ENCODE peak calls at places on chromosomes 7 and 10, in seven cellular contexts. U is AG04450, T is type B pancreatic cell, M is AG10803, X is bronchial epithelial cell, A is Peyer's patch, F is upper lobe of right lung. W is an unnamed sample.

GRCh38 chr10:68506406-68506805 is 20.9 kb downstream of the SLC25A16 start:
- DNase-seq in U (no peak), F (no peak), M (no peak), X (no peak), T (no peak), A (no peak), W (no peak)

GRCh38 chr10:122342293-122343134 is 32.0 kb upstream of the PLEKHA1 start:
- DNase-seq in A (no peak), U (peak), M (peak), T (no peak), X (peak), F (no peak), W (peak)

GRCh38 chr7:155560196-155560595 is 13.8 kb upstream of the CNPY1 start:
- DNase-seq in U (no peak), F (no peak), A (no peak), X (no peak), T (no peak), M (no peak), W (no peak)

GRCh38 chr7:150941983-150942590 is 36.0 kb downstream of the KCNH2 start:
- DNase-seq in M (no peak), X (peak), T (peak), A (peak), U (no peak), F (peak), W (no peak)

GRCh38 chr7:153641202-153641601 is 411.0 kb upstream of the DPP6 start:
- DNase-seq in X (no peak), M (no peak), T (no peak), U (no peak), F (no peak), A (no peak), W (no peak)

GRCh38 chr10:602391-603005 is 87.0 kb downstream of the DIP2C start:
- DNase-seq in U (no peak), X (no peak), M (no peak), T (no peak), A (no peak), F (peak), W (no peak)

GRCh38 chr10:114413398-114413797 is 9.1 kb upstream of the AFAP1L2 start:
- DNase-seq in T (no peak), A (no peak), F (peak), U (no peak), X (peak), M (no peak), W (peak)

GRCh38 chr10:29471483-29471859 is 163.3 kb downstream of the SVIL start:
- DNase-seq in F (no peak), X (peak), U (peak), T (no peak), A (no peak), M (peak), W (peak)

GRCh38 chr7:138538518-138538917 is 78.5 kb downstream of the TRIM24 start:
- DNase-seq in U (peak), M (peak), F (no peak), T (no peak), X (no peak), A (no peak), W (no peak)

GRCh38 chr10:22170582-22170981 is 47.2 kb downstream of the EBLN1 start:
- DNase-seq in A (no peak), T (no peak), U (no peak), M (no peak), X (no peak), F (no peak), W (no peak)

GRCh38 chr7:731440-732085 is 4.5 kb upstream of the PRKAR1B start:
- DNase-seq in T (no peak), M (no peak), U (no peak), A (no peak), X (no peak), F (no peak), W (no peak)

GRCh38 chr7:94295805-94296204 is 98.9 kb upstream of the COL1A2 start:
- DNase-seq in A (no peak), U (peak), X (peak), T (no peak), F (no peak), M (peak), W (no peak)

GRCh38 chr10:86533328-86533727 is 11.7 kb upstream of the WAPL start:
- DNase-seq in X (no peak), U (no peak), F (no peak), A (no peak), T (no peak), M (no peak), W (no peak)

GRCh38 chr10:114628106-114628505 is 30.0 kb downstream of the ABLIM1 start:
- DNase-seq in F (no peak), A (no peak), T (no peak), U (no peak), M (no peak), X (no peak), W (no peak)

GRCh38 chr7:12303507-12303906 is 92.4 kb downstream of the TMEM106B start:
- DNase-seq in A (no peak), F (no peak), T (no peak), U (no peak), M (no peak), X (no peak), W (peak)

GRCh38 chr10:124717911-124718734 is 26.1 kb downstream of the FAM53B start:
- DNase-seq in A (peak), X (peak), T (no peak), U (no peak), F (peak), M (no peak), W (no peak)

GRCh38 chr10:121282797-121283515 is 315.3 kb downstream of the FGFR2 start:
- DNase-seq in F (no peak), A (no peak), T (no peak), U (no peak), M (no peak), X (no peak), W (no peak)

GRCh38 chr7:20033621-20034200 is 183.5 kb downstream of the MACC1 start:
- DNase-seq in T (no peak), X (peak), U (peak), M (peak), A (no peak), F (no peak), W (no peak)

GRCh38 chr10:131885391-131886165 is 15.2 kb upstream of the PPP2R2D start:
- DNase-seq in M (peak), X (peak), F (peak), A (peak), T (no peak), U (peak), W (peak)

GRCh38 chr10:42962120-42962901 is 114.6 kb upstream of the RET start:
- DNase-seq in A (no peak), T (peak), X (no peak), M (no peak), U (no peak), F (peak), W (no peak)

GRCh38 chr7:86768967-86769760 is 125.5 kb downstream of the GRM3 start:
- DNase-seq in A (no peak), M (no peak), F (no peak), T (no peak), X (no peak), U (no peak), W (no peak)

GRCh38 chr7:128019330-128019729 is 11.9 kb downstream of the LRRC4 start:
- DNase-seq in F (no peak), A (no peak), M (no peak), X (no peak), U (no peak), T (no peak), W (no peak)

GRCh38 chr7:128014864-128015263 is 16.4 kb downstream of the LRRC4 start:
- DNase-seq in X (peak), T (no peak), U (no peak), A (no peak), F (no peak), M (no peak), W (no peak)

GRCh38 chr7:128020161-128020560 is 11.1 kb downstream of the LRRC4 start:
- DNase-seq in U (no peak), F (no peak), A (no peak), X (no peak), M (no peak), T (no peak), W (no peak)

GRCh38 chr7:128017880-128018845 is 13.1 kb downstream of the LRRC4 start:
- DNase-seq in M (no peak), X (peak), A (no peak), F (no peak), U (no peak), T (no peak), W (peak)

GRCh38 chr7:128017460-128017859 is 13.8 kb downstream of the LRRC4 start:
- DNase-seq in U (no peak), M (no peak), T (no peak), F (no peak), X (peak), A (no peak), W (no peak)
- TF ChIP-seq CTCF in U (no peak), M (no peak), T (no peak), F (no peak), X (peak), A (no peak), W (no peak)

GRCh38 chr7:34081931-34082330 is 176.6 kb downstream of the BMPER start:
- DNase-seq in F (no peak), M (peak), X (no peak), A (no peak), T (no peak), U (no peak), W (no peak)

GRCh38 chr7:34080513-34080912 is 175.2 kb downstream of the BMPER start:
- DNase-seq in A (no peak), M (peak), T (no peak), X (peak), U (no peak), F (no peak), W (no peak)

GRCh38 chr7:34077168-34077567 is 171.8 kb downstream of the BMPER start:
- DNase-seq in F (no peak), X (no peak), M (no peak), U (no peak), A (no peak), T (no peak), W (no peak)

GRCh38 chr7:34075976-34076375 is 170.6 kb downstream of the BMPER start:
- DNase-seq in A (no peak), X (no peak), M (peak), F (no peak), T (no peak), U (no peak), W (no peak)

GRCh38 chr7:34078864-34079263 is 173.5 kb downstream of the BMPER start:
- DNase-seq in A (no peak), X (no peak), F (peak), T (no peak), U (no peak), M (no peak), W (no peak)
- TF ChIP-seq CTCF in A (no peak), X (no peak), F (no peak), T (no peak), U (no peak), M (no peak), W (no peak)

GRCh38 chr7:77295549-77295948 is 95.9 kb upstream of the FGL2 start:
- DNase-seq in U (no peak), F (no peak), A (no peak), T (no peak), M (no peak), X (no peak), W (no peak)

GRCh38 chr7:77290425-77290824 is 90.8 kb upstream of the FGL2 start:
- DNase-seq in X (no peak), U (no peak), F (no peak), T (no peak), A (no peak), M (no peak), W (no peak)

GRCh38 chr7:77288676-77289320 is 89.2 kb upstream of the FGL2 start:
- DNase-seq in M (no peak), U (no peak), T (no peak), X (no peak), F (no peak), A (no peak), W (no peak)

GRCh38 chr7:77289387-77289786 is 89.8 kb upstream of the FGL2 start:
- DNase-seq in M (no peak), U (no peak), F (no peak), X (no peak), T (no peak), A (no peak), W (no peak)

DNA sequence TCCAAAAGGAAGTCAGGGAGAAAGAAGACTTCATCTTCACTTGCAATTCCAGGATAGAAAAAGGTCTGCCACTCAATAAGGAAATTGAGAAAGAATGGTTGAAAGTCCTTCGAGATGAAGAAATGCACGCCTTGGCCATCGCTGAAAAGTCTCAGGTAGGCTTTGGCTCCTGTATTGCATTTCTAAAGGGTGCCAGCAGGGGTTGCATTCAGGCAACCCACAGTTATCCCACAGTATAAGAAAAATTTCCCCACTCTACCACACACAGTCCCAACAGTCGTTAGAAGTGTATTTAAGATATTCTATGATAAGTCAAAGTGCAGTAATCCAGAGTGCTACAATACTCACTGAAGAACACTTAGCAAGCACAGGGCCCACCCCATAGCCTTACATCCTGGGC is 93.4 kb upstream of the FGL2 start:
- DNase-seq in X (no peak), T (no peak), F (no peak), M (no peak), A (no peak), U (no peak), W (no peak)
- TF ChIP-seq CTCF in X (no peak), T (no peak), F (no peak), M (no peak), A (no peak), U (no peak), W (no peak)

GRCh38 chr10:103534621-103535498 is 41.4 kb downstream of the NEURL1 start:
- DNase-seq in T (no peak), F (peak), A (no peak), M (no peak), U (no peak), X (no peak), W (no peak)
- TF ChIP-seq CTCF in T (no peak), F (no peak), A (no peak), M (no peak), U (no peak), X (no peak), W (no peak)

DNA sequence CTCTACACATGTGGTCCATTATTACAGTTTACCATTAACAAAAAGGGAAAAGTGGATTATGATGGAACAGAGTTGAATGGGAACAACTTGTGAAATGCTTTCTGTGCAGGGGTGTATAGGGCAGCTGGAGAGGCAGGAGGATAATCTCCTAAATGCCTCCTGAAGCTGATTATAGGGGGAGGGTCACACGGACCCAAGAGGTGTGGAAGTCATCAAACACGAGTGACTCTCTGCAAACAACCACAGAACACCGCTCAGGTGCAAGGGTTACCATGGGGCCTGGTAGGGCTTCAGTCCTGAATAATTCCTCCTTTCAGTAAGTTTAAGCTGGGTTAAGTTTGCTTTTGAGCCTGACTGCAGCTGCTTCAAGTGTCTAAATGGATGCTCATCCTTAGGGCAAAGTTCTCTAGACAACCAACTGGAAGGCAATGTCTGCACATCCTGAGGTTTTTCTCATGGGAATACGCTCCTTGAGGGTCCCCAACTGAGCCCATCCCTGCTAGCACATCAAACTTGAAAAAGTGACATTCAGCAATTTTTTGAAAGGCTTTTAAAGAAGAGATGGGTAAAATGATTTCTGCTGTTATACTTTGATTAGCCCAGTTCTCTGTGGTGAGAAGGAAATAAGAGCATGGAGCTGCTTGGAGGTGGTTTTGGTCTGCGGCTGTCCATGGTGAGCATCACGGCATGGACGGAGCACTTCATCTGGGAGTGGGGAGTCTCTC is 1.9 kb downstream of the PDE6C start:
- DNase-seq in T (no peak), A (no peak), X (no peak), M (no peak), F (no peak), U (no peak), W (no peak)
- TF ChIP-seq CTCF in T (no peak), A (no peak), X (no peak), M (no peak), F (no peak), U (no peak), W (no peak)

GRCh38 chr10:115948415-115948814 is 324.6 kb downstream of the GFRA1 start:
- DNase-seq in M (peak), U (no peak), A (no peak), T (no peak), F (no peak), X (no peak), W (peak)
- TF ChIP-seq CTCF in M (peak), U (peak), A (no peak), T (peak), F (peak), X (no peak), W (no peak)

DNA sequence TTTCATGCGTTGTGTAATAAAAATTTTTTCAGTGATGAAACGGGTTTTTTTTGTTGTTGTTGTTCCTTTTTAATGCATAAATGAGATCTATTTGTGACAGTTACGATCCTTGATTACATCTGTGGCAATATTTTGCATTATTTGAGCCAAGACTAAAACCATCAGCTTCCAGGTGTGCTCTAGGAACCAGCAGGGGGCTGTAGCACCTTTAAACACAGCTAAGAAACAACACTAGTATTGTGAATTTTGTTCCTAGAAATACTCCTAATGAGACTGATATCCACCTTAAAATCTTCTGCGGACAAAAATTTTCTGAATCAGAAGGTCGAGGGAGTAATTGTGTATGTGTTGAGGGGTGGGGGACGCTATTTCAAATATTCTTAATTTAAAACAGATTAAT is 52.6 kb downstream of the FGFBP3 start:
- DNase-seq in F (no peak), T (no peak), M (no peak), X (peak), A (no peak), U (no peak), W (no peak)
- TF ChIP-seq CTCF in F (no peak), T (peak), M (peak), X (peak), A (no peak), U (peak), W (peak)

DNA sequence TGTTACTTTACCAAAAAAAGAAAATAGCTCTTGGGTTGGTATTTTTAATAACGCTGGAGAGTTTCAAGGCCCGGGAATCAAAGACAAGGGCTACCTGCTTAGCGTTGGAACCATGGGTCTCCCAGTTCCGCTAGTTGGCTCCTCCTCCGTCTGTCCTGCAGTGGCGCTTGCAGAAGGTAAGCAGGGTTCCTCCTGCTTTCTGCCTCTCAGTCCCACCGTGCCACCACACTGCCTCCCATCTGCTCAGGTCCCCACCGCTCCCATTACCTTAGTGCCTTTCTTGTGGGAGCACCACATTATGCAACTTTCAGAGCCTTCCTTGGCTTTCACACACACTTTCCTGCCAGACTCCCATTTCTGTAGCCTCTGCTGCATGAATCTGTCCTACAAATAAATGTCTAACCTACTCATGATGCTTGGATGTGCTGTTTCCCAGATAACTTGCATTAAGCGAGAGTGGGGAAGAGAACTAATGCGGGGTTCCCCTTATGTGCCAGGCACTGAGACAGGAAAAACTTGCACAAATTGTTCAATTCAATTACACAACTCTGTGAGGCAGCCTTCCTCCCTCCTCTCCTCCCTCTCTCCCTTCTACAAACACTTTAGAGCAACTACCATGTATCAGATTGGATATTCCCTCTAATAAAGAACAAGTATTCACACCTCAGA is 124.5 kb downstream of the AOAH start:
- DNase-seq in X (peak), M (no peak), U (no peak), T (no peak), F (no peak), A (no peak), W (no peak)
- TF ChIP-seq CTCF in X (no peak), M (no peak), U (no peak), T (no peak), F (no peak), A (no peak), W (no peak)

GRCh38 chr10:117346574-117346973 is 28.7 kb downstream of the PDZD8 start:
- DNase-seq in M (no peak), T (no peak), F (no peak), A (no peak), X (no peak), U (no peak), W (no peak)
- TF ChIP-seq CTCF in M (no peak), T (no peak), F (no peak), A (no peak), X (no peak), U (no peak), W (no peak)